ENCODE peak calls at places on chromosomes 12 and 14, in four cellular contexts. E is HCT116, V is K562, M is HepG2. T is an unnamed sample.

GRCh38 chr12:106123551-106123991 is 15.2 kb downstream of the NUAK1 start:
- DNase-seq in E (no peak), V (no peak), M (no peak), T (no peak)

GRCh38 chr12:24595652-24596235 is 353.2 kb downstream of the BCAT1 start:
- DNase-seq in E (no peak), V (no peak), M (peak; percentile 10), T (no peak)

GRCh38 chr12:77946541-77947021 is 115.9 kb downstream of the NAV3 start:
- DNase-seq in E (no peak), V (no peak), M (no peak), T (no peak)

GRCh38 chr14:77889971-77890442 is 90.1 kb downstream of the ADCK1 start:
- DNase-seq in E (no peak), V (no peak), M (no peak), T (no peak)

GRCh38 chr12:130026608-130027176 is 122.9 kb upstream of the TMEM132D start:
- DNase-seq in E (no peak), V (peak; percentile 37), M (peak; percentile 21), T (no peak)

GRCh38 chr14:69882086-69882864 is 3.1 kb downstream of the SMOC1 start:
- DNase-seq in E (no peak), V (no peak), M (no peak), T (no peak)

GRCh38 chr12:19894049-19894448 is 454.8 kb downstream of the AEBP2 start:
- DNase-seq in E (no peak), V (no peak), M (no peak), T (no peak)

GRCh38 chr14:105056303-105056831 is 8.9 kb downstream of the GPR132 start:
- DNase-seq in E (no peak), V (no peak), M (no peak), T (no peak)

GRCh38 chr12:70719672-70720420 is 82.6 kb upstream of the PTPRB start:
- DNase-seq in E (no peak), V (peak; percentile 37), M (peak; percentile 1), T (peak; percentile 20)

GRCh38 chr12:102735104-102735503 is 181.9 kb downstream of the PAH start:
- DNase-seq in E (no peak), V (no peak), M (no peak), T (no peak)
- TF ChIP-seq SIN3A in E (no peak), V (no peak), M (no peak), T (no peak)

GRCh38 chr14:102138935-102139247 is 806 bp upstream of the WDR20 start:
- DNase-seq in E (no peak), V (no peak), M (no peak), T (no peak)
- H3K27ac ChIP-seq in E (peak overlapping the region; percentile 76), V (peak overlapping the region; percentile 69), M (peak overlapping the region; percentile 51), T (peak overlapping the region; percentile 79)

GRCh38 chr14:23590198-23590597 is 11.6 kb upstream of the JPH4 start:
- DNase-seq in E (no peak), V (no peak), M (no peak), T (no peak)

GRCh38 chr14:23589606-23590005 is 11.0 kb upstream of the JPH4 start:
- DNase-seq in E (no peak), V (no peak), M (peak; percentile 7), T (no peak)

GRCh38 chr14:23582906-23583760 is 4.5 kb upstream of the JPH4 start:
- DNase-seq in E (no peak), V (no peak), M (peak; percentile 80), T (no peak)

DNA sequence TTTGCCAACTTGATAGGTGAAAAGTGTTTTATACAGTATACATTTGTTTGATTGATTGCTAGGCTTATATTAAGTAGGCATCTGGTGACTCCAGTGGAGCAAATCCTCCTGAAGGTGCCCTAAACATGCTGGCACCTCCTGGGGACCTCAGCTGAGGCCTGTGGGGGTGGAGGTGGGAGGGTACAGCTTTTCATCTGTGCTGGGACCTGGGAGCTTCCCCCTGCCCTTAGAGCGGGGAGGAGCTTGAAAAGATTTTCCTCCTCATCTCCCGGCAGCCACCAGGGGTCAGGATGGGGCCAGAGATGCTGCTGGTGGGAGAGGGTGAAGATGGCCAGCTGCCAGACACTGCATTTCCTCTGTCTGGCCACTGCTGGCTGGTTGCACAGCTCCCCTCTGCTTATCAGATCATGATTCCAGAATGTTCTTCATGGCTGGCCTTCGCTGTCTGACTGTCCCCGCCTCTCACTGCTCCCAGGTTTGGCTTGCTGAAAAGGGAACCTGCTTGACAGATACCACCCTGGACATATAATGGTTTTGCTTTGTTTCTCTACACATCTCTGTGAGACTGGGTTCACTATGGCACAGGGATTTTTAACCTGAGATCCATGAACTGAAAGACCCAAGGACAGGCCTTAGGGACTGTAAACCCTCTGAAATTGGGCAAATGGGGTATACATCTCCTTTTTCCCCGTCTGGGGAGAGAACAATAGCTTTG is 10.5 kb upstream of the JPH4 start:
- DNase-seq in E (peak; percentile 81), V (peak; percentile 92), M (peak; percentile 98), T (no peak)
- TF ChIP-seq POLR2AphosphoS5 in E (peak; percentile 46), V (peak; percentile 49), M (no peak), T (no peak)

DNA sequence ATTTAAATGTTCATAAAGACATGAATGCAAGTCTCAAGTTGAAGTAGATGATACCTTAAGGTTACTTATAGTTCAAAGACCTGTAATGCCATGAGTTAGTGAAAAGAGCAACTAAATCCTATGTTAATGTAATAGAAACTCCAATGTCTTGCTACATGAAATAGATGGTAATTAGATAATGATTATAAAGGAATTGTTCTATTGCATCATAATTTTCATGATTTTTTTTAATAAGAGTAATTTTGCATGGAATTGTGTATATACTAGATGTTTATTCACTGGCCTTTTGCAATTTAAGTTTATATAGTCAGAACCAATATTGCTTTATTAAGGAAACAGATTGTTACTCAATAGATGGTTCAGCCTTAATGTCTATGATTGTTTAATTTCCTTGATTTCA is 115.5 kb upstream of the SYT10 start:
- DNase-seq in E (no peak), V (no peak), M (no peak), T (no peak)
- TF ChIP-seq SIN3A in E (no peak), V (no peak), M (no peak), T (no peak)

DNA sequence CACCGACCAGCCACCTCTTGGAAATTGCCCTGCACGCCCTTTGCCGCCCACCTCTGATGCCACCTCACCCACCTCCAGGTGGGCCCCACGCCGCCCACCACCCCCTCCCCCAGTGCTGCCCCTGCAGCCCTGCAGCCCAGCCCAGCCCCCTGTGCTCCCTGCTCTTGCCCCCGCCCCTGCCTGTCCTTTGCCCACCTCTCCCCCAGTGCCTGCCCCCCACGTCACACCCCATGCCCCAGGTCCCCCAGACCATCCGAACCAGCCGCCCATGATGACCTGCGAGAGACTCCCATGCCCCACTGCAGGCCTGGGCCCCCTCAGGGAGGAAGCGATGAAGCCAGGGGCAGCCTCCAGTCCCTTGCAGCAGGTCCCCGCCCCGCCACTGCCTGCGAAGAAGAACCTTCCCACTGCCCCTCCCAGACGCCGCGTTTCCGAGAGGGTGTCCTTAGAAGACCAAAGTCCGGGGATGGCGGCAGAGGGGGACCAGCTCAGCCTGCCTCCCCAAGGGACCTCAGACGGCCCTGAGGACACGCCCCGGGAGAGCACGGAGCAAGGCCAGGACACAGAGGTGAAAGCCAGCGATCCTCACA is 96.5 kb downstream of the LGMN start:
- DNase-seq in E (no peak), V (no peak), M (no peak), T (no peak)
- H3K27ac ChIP-seq in E (no peak overlapping the region), V (no peak overlapping the region), M (no peak overlapping the region), T (no peak overlapping the region)

GRCh38 chr12:112841240-112841639 is 49.7 kb downstream of the RPH3A start:
- DNase-seq in E (no peak), V (no peak), M (no peak), T (no peak)

GRCh38 chr12:112837629-112838191 is 46.2 kb downstream of the RPH3A start:
- DNase-seq in E (no peak), V (no peak), M (peak; percentile 14), T (no peak)

GRCh38 chr12:112841891-112842290 is 50.3 kb downstream of the RPH3A start:
- DNase-seq in E (no peak), V (no peak), M (no peak), T (no peak)

GRCh38 chr12:112838731-112839130 is 47.2 kb downstream of the RPH3A start:
- DNase-seq in E (no peak), V (no peak), M (no peak), T (no peak)

GRCh38 chr12:112839386-112839972 is 47.9 kb downstream of the RPH3A start:
- DNase-seq in E (no peak), V (no peak), M (peak; percentile 85), T (peak; percentile 88)
- TF ChIP-seq POLR2AphosphoS5 in E (no peak), V (no peak), M (no peak), T (peak; percentile 36)

GRCh38 chr14:64584185-64584584 is 34.4 kb downstream of the PPP1R36 start:
- DNase-seq in E (no peak), V (no peak), M (no peak), T (no peak)
- TF ChIP-seq SIN3A in E (no peak), V (no peak), M (no peak), T (no peak)

GRCh38 chr12:1994429-1995143 is 9.7 kb downstream of the DCP1B start:
- DNase-seq in E (no peak), V (no peak), M (no peak), T (no peak)

GRCh38 chr12:1993871-1994371 is 10.3 kb downstream of the DCP1B start:
- DNase-seq in E (no peak), V (no peak), M (peak; percentile 86), T (peak; percentile 64)

GRCh38 chr12:1992732-1993131 is 11.5 kb downstream of the DCP1B start:
- DNase-seq in E (no peak), V (no peak), M (no peak), T (no peak)

GRCh38 chr12:1995205-1995896 is 8.9 kb downstream of the DCP1B start:
- DNase-seq in E (no peak), V (no peak), M (no peak), T (no peak)

GRCh38 chr12:1993341-1993740 is 10.9 kb downstream of the DCP1B start:
- DNase-seq in E (peak; percentile 64), V (no peak), M (peak; percentile 29), T (peak; percentile 70)
- H3K27ac ChIP-seq in E (no peak overlapping the region), V (no peak overlapping the region), M (peak overlapping the region; percentile 89), T (no peak overlapping the region)